ENCODE peak calls at places on chromosome 21, in six cellular contexts. E, P, J, Q, R and V are unnamed samples.

GRCh38 chr21:27192286-27192685 is 225.4 kb upstream of the ADAMTS5 start:
- DNase-seq in J (no peak), P (no peak), Q (no peak), R (no peak), E (no peak), V (no peak)

GRCh38 chr21:39519835-39520234 is 68.1 kb downstream of the SH3BGR start:
- DNase-seq in E (no peak), J (no peak), R (no peak), P (no peak), Q (no peak), V (no peak)

GRCh38 chr21:25970254-25970930 is 200.2 kb downstream of the APP start:
- DNase-seq in P (no peak), J (no peak), E (no peak), Q (peak), R (no peak), V (no peak)

GRCh38 chr21:22288885-22289509 is 1290.8 kb downstream of the NCAM2 start:
- DNase-seq in P (no peak), Q (no peak), J (no peak), R (no peak), E (no peak), V (no peak)

GRCh38 chr21:26388731-26389231 is 184.3 kb downstream of the CYYR1 start:
- DNase-seq in J (no peak), R (no peak), Q (no peak), E (no peak), P (no peak), V (no peak)

GRCh38 chr21:14988760-14989159 is 76.0 kb downstream of the NRIP1 start:
- DNase-seq in Q (no peak), J (no peak), R (no peak), E (no peak), P (no peak), V (no peak)

GRCh38 chr21:45413922-45414321 is 9.0 kb downstream of the COL18A1 start:
- DNase-seq in R (no peak), J (peak), E (no peak), P (no peak), Q (no peak), V (no peak)

GRCh38 chr21:26941436-26941835 is 25.5 kb downstream of the ADAMTS5 start:
- DNase-seq in E (no peak), Q (no peak), J (no peak), R (no peak), P (no peak), V (no peak)

GRCh38 chr21:14740692-14741091 is 194.6 kb upstream of the SAMSN1 start:
- DNase-seq in P (no peak), Q (no peak), E (no peak), R (no peak), J (no peak), V (no peak)

GRCh38 chr21:37281993-37282392 is 14.9 kb upstream of the VPS26C start:
- DNase-seq in R (no peak), J (no peak), Q (no peak), E (no peak), P (no peak), V (no peak)

GRCh38 chr21:37532868-37533780 is 166.6 kb downstream of the DYRK1A start:
- DNase-seq in E (no peak), Q (no peak), P (no peak), J (no peak), R (no peak), V (no peak)

GRCh38 chr21:37079211-37079824 is 6.3 kb downstream of the TTC3 start:
- DNase-seq in J (no peak), R (no peak), Q (no peak), P (no peak), E (no peak), V (no peak)

GRCh38 chr21:29155118-29155932 is 24.9 kb downstream of the MAP3K7CL start:
- DNase-seq in J (no peak), P (peak), R (peak), E (peak), Q (peak), V (no peak)

GRCh38 chr21:29893687-29894086 is 46.1 kb downstream of the GRIK1 start:
- DNase-seq in P (no peak), R (no peak), Q (no peak), J (no peak), E (no peak), V (no peak)

GRCh38 chr21:28818663-28819278 is 173.9 kb downstream of the LTN1 start:
- DNase-seq in E (no peak), P (no peak), R (no peak), J (no peak), Q (no peak), V (no peak)

GRCh38 chr21:41970099-41970391 is 16.2 kb upstream of the C2CD2 start:
- DNase-seq in R (no peak), J (no peak), Q (no peak), P (no peak), E (no peak), V (no peak)

GRCh38 chr21:38979271-38980196 is 173.8 kb downstream of the ETS2 start:
- DNase-seq in R (no peak), E (no peak), P (peak), J (no peak), Q (no peak), V (no peak)

GRCh38 chr21:22115746-22116145 is 1117.5 kb downstream of the NCAM2 start:
- DNase-seq in Q (no peak), J (no peak), P (no peak), R (no peak), E (no peak), V (no peak)

GRCh38 chr21:31142600-31142999 is 104.3 kb upstream of the KRTAP19-8 start:
- DNase-seq in R (no peak), P (no peak), E (no peak), Q (no peak), J (no peak), V (no peak)

GRCh38 chr21:41250519-41250918 is 66.1 kb upstream of the FAM3B start:
- DNase-seq in Q (no peak), J (no peak), E (no peak), P (peak), R (no peak), V (no peak)

GRCh38 chr21:43866233-43866632 is 1.2 kb downstream of the AGPAT3 start:
- DNase-seq in J (no peak), R (peak), E (peak), P (peak), Q (peak), V (peak)

GRCh38 chr21:45001134-45002095 is 61.6 kb downstream of the SLX9 start:
- DNase-seq in J (peak), P (peak), R (no peak), Q (no peak), E (no peak), V (peak)

GRCh38 chr21:37459575-37459974 is 93.0 kb downstream of the DYRK1A start:
- DNase-seq in P (peak), J (no peak), Q (no peak), E (no peak), R (no peak), V (no peak)

GRCh38 chr21:42964561-42965560 is 9.5 kb upstream of the PKNOX1 start:
- DNase-seq in P (no peak), E (no peak), J (no peak), R (no peak), Q (no peak), V (no peak)

GRCh38 chr21:15445327-15445726 is 284.5 kb upstream of the USP25 start:
- DNase-seq in E (no peak), Q (no peak), R (no peak), J (no peak), P (no peak), V (no peak)

GRCh38 chr21:46207920-46208571 is 20.5 kb downstream of the LSS start:
- DNase-seq in J (no peak), E (no peak), Q (no peak), P (no peak), R (no peak), V (no peak)

GRCh38 chr21:28832013-28832714 is 160.5 kb downstream of the LTN1 start:
- DNase-seq in E (no peak), P (no peak), Q (no peak), J (no peak), R (no peak), V (no peak)

GRCh38 chr21:45533731-45534571 is 8.3 kb downstream of the SLC19A1 start:
- DNase-seq in Q (no peak), R (no peak), E (no peak), J (peak), P (no peak), V (no peak)

GRCh38 chr21:43189936-43190335 is 21.1 kb downstream of the CRYAA start:
- DNase-seq in Q (no peak), P (no peak), E (peak), R (no peak), J (no peak), V (no peak)

GRCh38 chr21:32306021-32306780 is 7.5 kb downstream of the MRAP start:
- DNase-seq in E (no peak), Q (peak), J (no peak), R (peak), P (no peak), V (no peak)

GRCh38 chr21:23799376-23799775 is 1807.9 kb downstream of the MRPL39 start:
- DNase-seq in P (no peak), R (no peak), J (no peak), Q (no peak), E (no peak), V (no peak)

GRCh38 chr21:45151484-45152115 is 77.2 kb downstream of the ADARB1 start:
- DNase-seq in E (no peak), J (no peak), P (no peak), Q (no peak), R (no peak), V (no peak)

GRCh38 chr21:31008355-31008754 is 29.9 kb downstream of the KRTAP19-8 start:
- DNase-seq in P (no peak), J (no peak), Q (no peak), R (no peak), E (no peak), V (no peak)